ENCODE peak calls at places on chromosomes 11 and 22, in four cellular contexts. G is CD8-positive, alpha-beta memory T cell; M is thoracic aorta; V is cardiac fibroblast. I is an unnamed sample.

GRCh38 chr22:46084943-46085830 is 65.1 kb upstream of the PPARA start:
- DNase-seq in M (peak), G (no peak), V (peak), I (peak)

GRCh38 chr22:38180841-38181452 is 683 bp downstream of the PLA2G6 start:
- DNase-seq in G (peak), V (no peak), M (no peak), I (no peak)

GRCh38 chr22:49206281-49206680 is 621.4 kb downstream of the BRD1 start:
- DNase-seq in V (no peak), G (no peak), M (no peak), I (no peak)

GRCh38 chr11:109865558-109866186 is 227.5 kb upstream of the ZC3H12C start:
- DNase-seq in M (no peak), G (no peak), V (no peak), I (no peak)

GRCh38 chr22:32574957-32575893 is 100.6 kb downstream of the FBXO7 start:
- DNase-seq in G (no peak), M (no peak), V (no peak), I (no peak)

GRCh38 chr11:123065634-123066033 is 3.7 kb upstream of the HSPA8 start:
- DNase-seq in V (peak), M (no peak), G (no peak), I (no peak)

GRCh38 chr11:19344661-19345518 is 104.1 kb upstream of the E2F8 start:
- DNase-seq in M (no peak), V (peak), G (no peak), I (no peak)

GRCh38 chr11:61860054-61860903 is 31.1 kb downstream of the FADS3 start:
- DNase-seq in G (no peak), M (no peak), V (peak), I (peak)

GRCh38 chr22:37582526-37582925 is 2.6 kb upstream of the LGALS2 start:
- DNase-seq in M (no peak), V (no peak), G (no peak), I (no peak)

GRCh38 chr11:10481567-10482349 is 26.7 kb downstream of the AMPD3 start:
- DNase-seq in G (no peak), M (no peak), V (no peak), I (no peak)

GRCh38 chr11:26930518-26931247 is 63.2 kb upstream of the FIBIN start:
- DNase-seq in M (no peak), G (no peak), V (no peak), I (peak)

GRCh38 chr11:69382131-69383128 is 88.5 kb downstream of the MYEOV start:
- DNase-seq in G (no peak), V (peak), M (no peak), I (no peak)

GRCh38 chr11:77381749-77382693 is 80.5 kb upstream of the GDPD4 start:
- DNase-seq in V (peak), M (no peak), G (no peak), I (peak)

GRCh38 chr11:34148504-34149165 is 43.2 kb downstream of the NAT10 start:
- DNase-seq in V (no peak), M (no peak), G (no peak), I (no peak)

GRCh38 chr22:31952459-31952858 is 8.1 kb downstream of the YWHAH start:
- DNase-seq in M (no peak), V (peak), G (no peak), I (peak)

GRCh38 chr11:121435132-121435531 is 17.0 kb upstream of the SORL1 start:
- DNase-seq in G (no peak), M (no peak), V (no peak), I (no peak)

GRCh38 chr11:121425818-121426217 is 26.3 kb upstream of the SORL1 start:
- DNase-seq in G (no peak), M (no peak), V (no peak), I (no peak)

GRCh38 chr11:121431820-121432526 is 20.1 kb upstream of the SORL1 start:
- DNase-seq in V (no peak), G (no peak), M (no peak), I (no peak)

GRCh38 chr11:121426476-121427454 is 25.3 kb upstream of the SORL1 start:
- DNase-seq in V (no peak), G (peak), M (no peak), I (no peak)

GRCh38 chr11:121429556-121429955 is 22.6 kb upstream of the SORL1 start:
- DNase-seq in M (no peak), G (no peak), V (no peak), I (no peak)
- H3K4me3 ChIP-seq in M (no peak), G (no peak), V (no peak), I (no peak)

GRCh38 chr11:70547386-70547785 is 149.1 kb downstream of the CTTN start:
- DNase-seq in V (no peak), G (no peak), M (no peak), I (no peak)

GRCh38 chr11:70544774-70545625 is 146.7 kb downstream of the CTTN start:
- DNase-seq in V (peak), G (no peak), M (no peak), I (peak)

GRCh38 chr11:70545626-70545945 is 147.3 kb downstream of the CTTN start:
- DNase-seq in M (no peak), V (no peak), G (no peak), I (no peak)

GRCh38 chr11:70547821-70548670 is 149.7 kb downstream of the CTTN start:
- DNase-seq in M (no peak), V (no peak), G (no peak), I (no peak)

DNA sequence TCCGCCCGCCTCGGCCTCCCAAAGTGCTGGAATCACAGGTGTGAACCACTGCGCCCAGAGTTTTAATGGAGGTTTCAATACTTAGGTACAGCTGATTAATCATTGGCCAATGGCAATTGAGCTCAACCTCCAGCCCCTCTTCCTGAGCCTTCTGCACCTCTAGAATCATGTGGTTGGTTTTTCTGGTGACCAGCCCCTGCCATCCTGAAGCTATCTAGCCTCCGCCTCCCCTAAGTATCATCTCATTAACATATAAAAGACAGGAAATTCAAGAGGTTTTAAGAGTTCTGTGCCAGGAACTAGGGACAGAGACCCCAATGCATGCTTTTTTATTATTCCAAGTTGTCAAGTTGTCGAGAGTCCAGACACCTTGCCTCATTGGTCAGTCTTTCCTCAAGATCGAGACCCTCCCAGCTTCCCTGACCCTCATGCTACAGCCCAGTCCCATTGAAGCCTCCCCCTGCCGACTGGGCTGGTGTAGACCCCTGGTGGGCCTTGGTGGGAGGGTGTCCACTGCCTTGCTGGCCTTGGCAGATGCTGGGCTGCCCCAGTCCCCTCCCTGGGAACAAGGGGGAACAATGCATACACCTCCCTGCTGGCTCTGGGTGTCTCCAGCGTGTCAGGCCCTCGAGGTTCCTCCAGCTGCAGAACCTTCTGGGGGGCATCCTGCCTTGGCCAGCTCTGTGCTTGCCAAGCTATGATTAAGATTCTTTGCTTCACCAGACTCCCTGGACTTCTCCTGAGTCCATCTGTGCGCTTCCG is 148.0 kb downstream of the CTTN start:
- DNase-seq in G (no peak), V (no peak), M (no peak), I (no peak)
- H3K4me3 ChIP-seq in G (no peak), V (no peak), M (no peak), I (no peak)

GRCh38 chr11:124724854-124725718 is 14.7 kb upstream of the NRGN start:
- DNase-seq in G (no peak), V (no peak), M (no peak), I (no peak)

GRCh38 chr11:124722176-124722575 is 17.6 kb upstream of the NRGN start:
- DNase-seq in M (no peak), G (no peak), V (no peak), I (no peak)

GRCh38 chr11:124725719-124726105 is 14.0 kb upstream of the NRGN start:
- DNase-seq in V (peak), G (no peak), M (no peak), I (peak)
- H3K4me3 ChIP-seq in V (peak), G (no peak), M (no peak), I (no peak)

GRCh38 chr11:31817054-31817620 is 6.0 kb upstream of the PAX6 start:
- DNase-seq in M (no peak), G (no peak), V (no peak), I (peak)

GRCh38 chr11:31817621-31818493 is 6.7 kb upstream of the PAX6 start:
- DNase-seq in G (no peak), V (no peak), M (no peak), I (no peak)

GRCh38 chr11:31813961-31814868 is 3.1 kb upstream of the PAX6 start:
- DNase-seq in V (no peak), M (no peak), G (no peak), I (peak)

GRCh38 chr11:31816467-31817053 is 5.4 kb upstream of the PAX6 start:
- DNase-seq in V (no peak), M (no peak), G (no peak), I (peak)

DNA sequence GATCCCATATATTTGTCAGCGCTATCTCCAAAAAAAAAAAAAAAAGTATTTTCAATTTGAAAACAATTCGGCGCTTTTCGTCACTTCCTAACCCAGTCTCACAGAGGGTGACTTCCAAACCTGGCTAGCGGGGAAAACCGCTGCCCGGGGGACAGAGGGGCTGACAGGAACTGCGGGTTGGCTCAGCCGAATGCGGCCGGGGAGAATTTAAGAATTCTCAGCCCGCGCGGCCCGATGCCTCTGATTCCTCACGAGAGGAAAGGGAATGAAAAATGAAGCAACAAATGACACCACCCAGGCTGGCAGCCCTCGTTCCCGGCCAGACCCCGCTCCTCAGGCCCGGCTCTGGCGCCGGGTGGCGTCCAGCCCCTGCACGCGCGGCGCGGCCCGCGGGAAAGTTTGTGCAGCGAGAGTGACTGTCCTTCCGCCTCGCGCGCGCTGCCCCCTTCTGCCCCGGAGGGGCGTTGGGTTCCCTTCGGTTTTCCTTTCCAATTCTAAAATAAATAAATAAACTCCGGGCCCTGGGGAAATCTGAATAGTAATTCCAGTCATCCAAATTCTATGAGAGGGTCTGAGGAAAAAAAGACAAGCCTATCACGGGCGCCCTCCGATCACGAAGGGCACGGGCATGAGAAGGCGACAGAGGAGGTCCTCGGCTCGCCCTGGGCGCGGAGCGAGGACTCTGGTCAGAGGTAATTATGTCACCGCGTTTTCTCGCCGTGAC is 4.8 kb upstream of the PAX6 start:
- DNase-seq in M (no peak), V (no peak), G (no peak), I (peak)
- H3K4me3 ChIP-seq in M (peak), V (peak), G (peak), I (peak)

DNA sequence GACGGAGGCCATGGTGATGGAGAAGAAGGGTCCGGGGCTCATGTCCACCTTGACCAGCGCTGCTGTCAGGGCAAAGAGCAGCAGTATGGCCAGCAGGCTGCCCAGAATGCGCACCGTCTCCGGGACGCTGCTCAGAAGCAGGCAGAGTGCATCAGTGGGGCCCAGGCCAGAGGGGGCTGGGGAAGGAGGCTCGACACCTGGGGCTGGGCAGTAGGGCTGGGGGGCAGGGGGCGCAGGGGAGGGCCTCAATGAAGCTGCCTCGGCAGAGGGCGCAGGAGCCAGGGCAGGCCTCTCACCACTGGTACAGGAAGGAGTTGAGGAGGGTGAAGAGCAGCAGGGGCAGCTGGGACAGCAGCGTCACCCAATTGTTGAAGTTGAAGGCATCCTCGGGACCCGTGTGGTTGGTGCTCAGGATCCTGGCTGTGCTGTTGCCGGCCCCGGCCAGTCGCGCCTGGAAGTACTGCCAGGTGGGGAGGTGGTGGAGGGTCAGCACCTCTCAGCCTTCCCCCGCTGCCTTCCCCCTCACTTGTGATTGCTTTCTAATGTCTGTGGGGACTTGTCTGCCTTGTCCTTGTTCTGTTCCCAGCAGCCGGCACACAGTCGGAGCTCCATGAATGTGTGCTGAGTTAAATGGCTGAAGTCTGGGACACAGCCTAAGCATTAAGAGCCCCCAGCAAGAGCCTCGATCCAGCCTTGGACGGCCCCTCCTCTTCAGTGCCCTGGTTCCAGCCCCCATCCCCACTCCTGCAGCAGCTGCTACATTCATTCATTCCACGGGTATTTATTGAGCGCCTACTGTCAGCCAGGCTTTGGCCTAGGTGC is 2.3 kb downstream of the SLC29A2 start:
- DNase-seq in G (no peak), V (no peak), M (no peak), I (no peak)
- H3K4me3 ChIP-seq in G (no peak), V (no peak), M (no peak), I (no peak)

DNA sequence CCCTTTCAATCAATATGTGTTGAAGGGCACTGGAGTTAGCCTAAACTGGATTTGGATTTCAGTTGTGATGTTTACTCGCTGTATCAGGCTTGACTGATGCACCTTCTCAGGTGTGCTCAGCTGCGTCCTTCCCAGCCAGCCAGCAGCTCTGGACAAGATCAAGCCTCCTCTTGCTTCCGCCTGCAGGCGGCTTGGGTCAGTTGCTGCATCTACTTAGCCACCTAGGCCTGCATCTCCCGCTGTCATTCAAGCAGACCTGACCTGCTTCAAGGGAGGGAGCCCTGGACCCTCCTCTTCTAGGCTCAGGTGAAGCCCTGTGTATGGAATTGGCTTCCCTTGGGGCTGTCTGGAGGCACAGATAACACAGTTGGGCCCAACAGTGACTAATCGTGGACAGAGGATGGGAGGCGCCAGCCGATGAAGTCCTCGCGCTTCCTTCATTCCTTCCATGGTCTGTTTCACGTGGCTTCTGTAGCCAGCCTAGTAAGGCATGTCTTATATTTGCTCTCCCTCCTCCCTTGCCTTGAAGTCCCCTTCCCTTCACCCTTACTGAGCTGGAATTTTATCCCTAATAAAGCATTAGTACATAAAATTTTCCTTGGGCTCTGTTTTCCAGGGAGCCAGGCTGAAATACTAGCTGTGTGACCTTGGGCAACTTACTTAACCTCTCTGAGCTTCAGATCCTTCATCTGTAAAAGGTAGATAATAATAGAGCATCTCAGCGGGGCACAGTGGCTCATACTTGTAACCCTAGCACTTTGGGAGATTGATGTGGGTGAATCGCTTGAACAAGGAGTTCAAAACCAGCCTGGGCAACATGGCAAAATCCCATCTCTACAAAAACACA is 2.1 kb upstream of the LHFPL7 start:
- DNase-seq in M (no peak), G (no peak), V (no peak), I (no peak)
- H3K4me3 ChIP-seq in M (no peak), G (no peak), V (no peak), I (no peak)

I was measured in astrocyte.